ENCODE peak calls at places on chromosome 1, in four cellular contexts. H is A549, C is HepG2, N is GM12878. M is an unnamed sample.

GRCh38 chr1:25744140-25744581 is 55.8 kb upstream of the SELENON start:
- DNase-seq in H (peak), C (no peak), N (no peak), M (peak)

GRCh38 chr1:10626781-10627410 is 152.1 kb downstream of the PEX14 start:
- DNase-seq in N (no peak), C (no peak), H (no peak), M (no peak)

GRCh38 chr1:18870325-18870865 is 10.9 kb upstream of the TAS1R2 start:
- DNase-seq in H (no peak), N (no peak), C (no peak), M (no peak)

GRCh38 chr1:46224966-46225365 is 21.8 kb downstream of the LURAP1 start:
- DNase-seq in N (no peak), H (no peak), C (no peak), M (no peak)

GRCh38 chr1:63775418-63776127 is 1.8 kb downstream of the ROR1 start:
- DNase-seq in N (no peak), C (no peak), H (no peak), M (peak)

GRCh38 chr1:30526652-30527345 is 196.6 kb downstream of the MATN1 start:
- DNase-seq in C (no peak), H (no peak), N (no peak), M (no peak)

GRCh38 chr1:89765774-89766173 is 55.1 kb upstream of the LRRC8D start:
- DNase-seq in N (no peak), C (no peak), H (no peak), M (no peak)

GRCh38 chr1:240492832-240493440 is 119.0 kb downstream of the GREM2 start:
- DNase-seq in H (peak), N (no peak), C (no peak), M (peak)

GRCh38 chr1:110085666-110086065 is 15.2 kb upstream of the ALX3 start:
- DNase-seq in N (no peak), H (no peak), C (no peak), M (no peak)

GRCh38 chr1:110083453-110084225 is 13.2 kb upstream of the ALX3 start:
- DNase-seq in H (no peak), C (no peak), N (no peak), M (no peak)

GRCh38 chr1:110082477-110082876 is 12.0 kb upstream of the ALX3 start:
- DNase-seq in H (no peak), C (no peak), N (no peak), M (no peak)

GRCh38 chr1:110086959-110087358 is 16.5 kb upstream of the ALX3 start:
- DNase-seq in H (no peak), C (no peak), N (no peak), M (no peak)

GRCh38 chr1:110084226-110085078 is 14.0 kb upstream of the ALX3 start:
- DNase-seq in H (no peak), N (peak), C (no peak), M (no peak)
- TF ChIP-seq PBX3 in H (no peak), N (no peak), C (no peak), M (no peak)

DNA sequence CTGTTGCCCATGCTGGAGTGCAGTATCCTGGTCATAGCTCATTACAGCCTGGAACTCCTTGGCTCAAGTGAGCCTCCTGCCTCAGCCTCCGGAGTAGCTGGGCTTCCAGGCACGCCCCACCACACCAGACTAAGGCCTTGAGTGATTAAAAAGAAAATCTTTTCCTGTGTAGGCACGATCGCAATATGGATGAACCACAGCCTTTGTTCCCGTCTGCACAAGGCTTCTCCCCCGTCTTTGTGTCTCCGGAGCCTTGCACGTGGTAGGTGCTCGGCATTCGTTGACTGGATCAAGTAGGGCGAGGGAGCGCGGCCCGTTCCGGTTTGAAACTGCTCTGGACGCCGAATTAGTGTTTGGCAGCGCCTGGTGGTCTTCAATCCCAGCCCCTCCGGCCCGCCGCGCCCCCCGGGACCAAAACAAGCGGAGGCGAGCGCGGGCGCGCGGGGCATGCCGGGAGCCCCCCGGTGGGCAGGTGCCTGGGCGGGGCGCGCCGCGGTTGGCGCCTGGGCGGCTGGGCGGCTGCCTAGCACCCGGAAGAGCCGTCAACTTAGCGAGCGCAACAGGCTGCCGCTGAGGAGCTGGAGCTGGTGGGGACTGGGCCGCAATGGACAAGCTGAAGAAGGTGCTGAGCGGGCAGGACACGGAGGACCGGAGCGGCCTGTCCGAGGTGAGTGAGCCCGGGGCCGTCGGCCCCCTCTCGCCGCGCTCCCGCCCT is at the start of gene SFT2D2:
- DNase-seq in H (peak), C (peak), N (no peak), M (peak)
- TF ChIP-seq PBX3 in H (no peak), C (no peak), N (no peak), M (no peak)

GRCh38 chr1:38589036-38589435 is 270.5 kb downstream of the RRAGC start:
- DNase-seq in C (no peak), H (no peak), N (no peak), M (no peak)
- TF ChIP-seq PBX3 in C (no peak), H (no peak), N (no peak), M (no peak)

DNA sequence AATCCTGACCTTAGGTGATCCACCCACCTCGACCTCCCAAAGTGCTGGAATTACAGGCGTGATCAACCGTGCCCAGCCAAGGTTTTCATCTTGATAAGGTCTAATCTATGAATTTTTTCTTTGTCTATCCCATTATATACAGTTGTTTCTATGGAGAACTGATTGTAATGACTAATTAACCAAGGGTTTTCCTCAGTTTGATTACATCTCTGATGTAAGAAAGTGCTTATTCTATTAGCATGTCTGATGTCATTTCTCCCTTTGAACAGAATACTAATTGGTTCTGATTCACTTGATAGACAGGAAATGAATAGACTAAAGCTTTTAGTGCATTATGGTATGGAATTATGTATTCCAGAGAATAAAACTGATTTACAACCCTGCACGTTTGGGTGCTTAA is 11.8 kb downstream of the PACC1 start:
- DNase-seq in N (no peak), C (no peak), H (no peak), M (no peak)
- TF ChIP-seq PBX3 in N (no peak), C (no peak), H (no peak), M (no peak)

GRCh38 chr1:112614460-112615065 is 4.4 kb downstream of the ST7L start:
- DNase-seq in H (no peak), C (no peak), N (no peak), M (peak)
- TF ChIP-seq PBX3 in H (no peak), C (no peak), N (no peak), M (no peak)

DNA sequence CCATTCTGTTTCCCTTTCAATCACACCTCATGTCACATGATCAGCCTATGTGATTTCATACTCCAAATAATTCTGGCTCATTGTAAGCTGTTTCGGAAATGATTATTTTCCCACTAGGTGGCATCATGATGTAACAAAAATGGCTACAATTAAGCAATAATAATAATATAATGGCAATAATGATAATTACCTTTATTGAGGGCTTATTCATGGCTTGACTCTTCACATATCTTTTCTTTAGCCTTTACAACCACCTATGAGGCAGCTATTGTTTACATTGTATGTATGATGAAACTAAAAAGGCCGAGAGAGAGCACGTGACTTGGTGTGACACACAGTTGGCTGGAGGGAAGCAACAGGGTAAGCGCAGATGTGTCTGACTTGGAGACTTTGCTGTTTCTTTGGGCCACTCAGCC is 12.5 kb upstream of the KPRP start:
- DNase-seq in H (no peak), N (no peak), C (peak), M (no peak)
- TF ChIP-seq PBX3 in H (no peak), N (no peak), C (no peak), M (no peak)

GRCh38 chr1:8076171-8076570 is 50.1 kb upstream of the ERRFI1 start:
- DNase-seq in H (no peak), C (no peak), N (no peak), M (no peak)

GRCh38 chr1:8078176-8078671 is 52.1 kb upstream of the ERRFI1 start:
- DNase-seq in C (peak), H (no peak), N (no peak), M (no peak)

GRCh38 chr1:8075511-8076051 is 49.5 kb upstream of the ERRFI1 start:
- DNase-seq in C (no peak), N (no peak), H (no peak), M (no peak)

GRCh38 chr1:8077602-8078001 is 51.5 kb upstream of the ERRFI1 start:
- DNase-seq in N (no peak), H (no peak), C (no peak), M (no peak)

GRCh38 chr1:8077120-8077573 is 51.0 kb upstream of the ERRFI1 start:
- DNase-seq in N (no peak), C (peak), H (peak), M (no peak)
- TF ChIP-seq PBX3 in N (no peak), C (no peak), H (peak), M (peak)

M was measured in SK-N-SH.